ENCODE peak calls at places on chromosome 18, in seven cellular contexts. J, L, A, W, Z, F and P are unnamed samples.

GRCh38 chr18:78596794-78597193 is 382.8 kb upstream of the SALL3 start:
- DNase-seq in F (no peak), W (no peak), A (no peak), L (no peak), Z (no peak), J (no peak), P (no peak)

GRCh38 chr18:41965856-41966255 is 10.8 kb downstream of the PIK3C3 start:
- DNase-seq in L (no peak), J (no peak), Z (no peak), W (no peak), F (no peak), A (no peak), P (no peak)

GRCh38 chr18:57527479-57528237 is 58.8 kb downstream of the FECH start:
- DNase-seq in A (no peak), W (no peak), F (peak), Z (peak), J (no peak), L (no peak), P (no peak)

GRCh38 chr18:66571845-66572244 is 32.0 kb downstream of the CDH19 start:
- DNase-seq in L (no peak), J (no peak), Z (no peak), A (no peak), W (no peak), F (no peak), P (no peak)

GRCh38 chr18:59988098-59988706 is 88.4 kb downstream of the PMAIP1 start:
- DNase-seq in L (no peak), J (peak), A (no peak), F (peak), W (no peak), Z (peak), P (no peak)

GRCh38 chr18:75279381-75279780 is 68.8 kb downstream of the TSHZ1 start:
- DNase-seq in J (no peak), L (no peak), Z (no peak), F (no peak), A (peak), W (no peak), P (no peak)

GRCh38 chr18:28404721-28405120 is 227.8 kb upstream of the CDH2 start:
- DNase-seq in Z (no peak), A (no peak), W (no peak), J (no peak), L (no peak), F (no peak), P (no peak)

GRCh38 chr18:57768557-57769326 is 34.4 kb downstream of the ATP8B1 start:
- DNase-seq in F (no peak), J (no peak), A (no peak), W (no peak), Z (no peak), L (no peak), P (no peak)

GRCh38 chr18:35089918-35090550 is 48.8 kb downstream of the MAPRE2 start:
- DNase-seq in A (no peak), J (no peak), L (no peak), F (no peak), Z (no peak), W (no peak), P (no peak)

GRCh38 chr18:55256568-55257289 is 297.5 kb upstream of the CCDC68 start:
- DNase-seq in Z (no peak), A (no peak), F (no peak), L (no peak), W (no peak), J (no peak), P (no peak)

GRCh38 chr18:43571078-43571689 is 293.9 kb upstream of the SYT4 start:
- DNase-seq in Z (peak), A (peak), F (peak), W (no peak), J (peak), L (no peak), P (no peak)

GRCh38 chr18:13465476-13465875 is 246.9 kb downstream of the LDLRAD4 start:
- DNase-seq in J (no peak), Z (no peak), A (no peak), F (no peak), W (no peak), L (no peak), P (no peak)

GRCh38 chr18:57561728-57562423 is 24.6 kb downstream of the FECH start:
- DNase-seq in F (peak), A (peak), L (no peak), W (peak), Z (peak), J (peak), P (no peak)

GRCh38 chr18:12253027-12253426 is 1.1 kb upstream of the CIDEA start:
- DNase-seq in Z (no peak), A (no peak), W (no peak), F (no peak), J (no peak), L (no peak), P (no peak)

GRCh38 chr18:74249181-74249968 is 42.4 kb downstream of the CYB5A start:
- DNase-seq in F (peak), A (no peak), Z (no peak), W (no peak), J (no peak), L (no peak), P (no peak)

GRCh38 chr18:51537487-51537886 is 340.0 kb upstream of the MEX3C start:
- DNase-seq in J (no peak), A (no peak), W (no peak), F (no peak), L (peak), Z (peak), P (no peak)

GRCh38 chr18:80233899-80234298 is 13.4 kb downstream of the PARD6G start:
- DNase-seq in L (no peak), W (no peak), J (no peak), Z (no peak), F (no peak), A (no peak), P (no peak)

GRCh38 chr18:58755304-58756010 is 84.2 kb downstream of the MALT1 start:
- DNase-seq in W (no peak), Z (no peak), F (no peak), J (no peak), L (no peak), A (no peak), P (no peak)

GRCh38 chr18:9362869-9363268 is 28.3 kb downstream of the TWSG1 start:
- DNase-seq in Z (no peak), A (no peak), W (no peak), J (no peak), F (no peak), L (no peak), P (no peak)

GRCh38 chr18:67517224-67517765 is 775 bp upstream of the DSEL start:
- DNase-seq in F (no peak), J (no peak), Z (no peak), A (no peak), W (no peak), L (no peak), P (no peak)

GRCh38 chr18:55405655-55406373 is 182.2 kb downstream of the TCF4 start:
- DNase-seq in J (peak), Z (peak), A (no peak), W (no peak), L (no peak), F (no peak), P (no peak)

GRCh38 chr18:48531082-48531403 is 7.8 kb upstream of the CTIF start:
- DNase-seq in J (no peak), A (no peak), F (no peak), W (no peak), Z (no peak), L (no peak), P (no peak)

GRCh38 chr18:48530399-48531081 is 8.3 kb upstream of the CTIF start:
- DNase-seq in W (no peak), F (no peak), L (no peak), A (no peak), Z (no peak), J (no peak), P (no peak)

GRCh38 chr18:48528861-48529260 is 10.0 kb upstream of the CTIF start:
- DNase-seq in W (no peak), L (no peak), F (no peak), A (no peak), J (no peak), Z (no peak), P (no peak)

GRCh38 chr18:48531979-48532378 is 6.9 kb upstream of the CTIF start:
- DNase-seq in J (no peak), F (no peak), A (no peak), Z (no peak), W (no peak), L (no peak), P (no peak)

GRCh38 chr18:48529796-48530195 is 9.0 kb upstream of the CTIF start:
- DNase-seq in F (no peak), J (no peak), Z (no peak), W (no peak), L (no peak), A (no peak), P (no peak)
- TF ChIP-seq TAF1 in F (no peak), J (no peak), Z (no peak), W (no peak), L (no peak), A (no peak), P (no peak)

DNA sequence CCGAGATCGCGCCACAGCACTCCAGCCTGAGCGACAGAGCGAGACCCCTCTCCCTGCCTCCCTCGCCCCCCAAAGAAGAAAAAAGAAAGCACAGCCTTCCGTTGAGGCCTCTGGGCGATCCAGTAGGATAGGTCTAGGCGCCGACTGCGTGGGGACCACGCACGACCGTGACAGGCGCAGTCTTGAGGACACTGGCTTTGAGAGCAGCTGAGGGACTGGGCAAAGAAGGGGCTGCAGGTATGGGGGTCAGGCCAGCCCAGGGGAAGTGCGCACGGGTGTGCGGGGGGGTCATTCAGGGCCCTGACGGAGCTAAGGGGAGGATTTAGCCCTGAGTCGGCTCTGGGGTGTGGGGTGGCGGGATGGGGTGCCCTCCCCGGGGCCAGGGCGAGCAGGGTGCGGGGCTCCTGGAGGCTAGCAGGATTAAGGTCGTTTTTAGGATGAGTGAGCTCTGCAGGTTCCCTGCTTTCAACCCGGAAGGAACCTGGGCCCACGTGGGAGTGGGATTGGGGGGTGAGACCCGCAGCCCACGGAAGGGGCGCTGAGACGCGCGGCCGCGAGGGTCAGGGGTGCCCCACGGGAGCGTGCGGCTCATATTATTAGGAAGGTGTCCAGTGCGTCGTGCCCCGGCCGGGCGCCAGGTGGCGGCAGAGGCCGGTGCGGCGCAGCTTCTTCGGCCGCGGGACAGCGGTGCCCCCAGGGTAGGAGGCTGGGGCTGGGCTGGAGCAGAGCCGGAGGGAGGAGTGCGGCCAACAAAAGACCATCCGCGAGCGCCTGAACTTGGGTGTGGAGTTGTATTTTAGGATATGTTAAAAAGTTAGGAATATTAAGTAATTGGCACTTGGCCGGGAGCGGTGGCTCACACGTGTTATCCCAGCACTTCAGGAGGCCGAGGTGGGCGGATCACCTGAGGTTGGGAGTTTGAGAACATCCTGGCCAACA is 20.5 kb upstream of the ZNF236 start:
- DNase-seq in J (peak), Z (peak), A (peak), W (peak), L (no peak), F (peak), P (peak)
- TF ChIP-seq POLR2AphosphoS5 in J (no peak), Z (no peak), A (no peak), W (no peak), L (no peak), F (no peak), P (no peak)

GRCh38 chr18:31658670-31659573 is 25.5 kb downstream of the B4GALT6 start:
- DNase-seq in J (no peak), W (no peak), L (peak), A (no peak), Z (no peak), F (no peak), P (no peak)
- TF ChIP-seq TAF1 in J (no peak), W (no peak), L (no peak), A (no peak), Z (no peak), F (no peak), P (no peak)

DNA sequence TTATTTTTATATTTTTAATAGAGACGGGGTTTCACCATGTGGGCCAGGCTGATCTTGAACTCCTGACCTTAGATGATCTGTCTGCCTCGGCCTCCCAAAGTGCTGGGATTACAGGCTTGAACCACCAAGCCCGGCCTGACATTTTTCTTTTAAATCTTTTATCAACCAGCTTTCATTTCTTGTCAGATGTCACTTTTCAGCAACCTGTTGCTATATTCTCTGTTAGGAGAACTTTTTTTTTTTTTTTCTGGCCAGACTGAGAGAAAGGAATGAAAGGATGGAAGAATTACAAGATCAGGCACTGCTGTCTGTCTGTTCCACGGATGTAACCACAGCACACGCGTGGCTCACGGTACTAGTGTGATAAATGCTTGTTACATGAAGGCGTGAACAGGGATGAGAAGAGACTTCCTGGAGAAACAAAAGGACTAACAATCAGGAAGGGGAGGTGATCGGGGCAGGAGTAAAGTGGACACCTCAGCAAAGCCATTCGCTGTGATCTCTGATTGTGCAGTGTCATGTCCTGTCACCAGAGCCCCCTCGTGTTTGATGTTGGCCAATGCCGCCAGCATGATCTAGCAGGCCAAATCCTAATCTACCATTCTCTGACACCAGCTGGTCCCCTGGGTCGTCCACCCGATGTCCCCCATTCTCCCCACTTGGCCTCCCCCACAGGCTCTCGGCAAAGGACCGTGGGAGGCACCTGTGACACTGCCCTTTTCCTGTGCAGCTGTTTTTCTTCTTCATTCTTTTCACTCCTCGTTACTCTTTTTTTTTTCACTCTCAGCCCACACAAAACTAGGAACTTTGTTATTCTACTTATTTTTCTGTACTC is 146.6 kb downstream of the TGIF1 start:
- DNase-seq in A (no peak), L (no peak), J (peak), W (peak), F (peak), Z (peak), P (no peak)
- TF ChIP-seq POLR2AphosphoS5 in A (no peak), L (no peak), J (peak), W (no peak), F (peak), Z (no peak), P (peak)

DNA sequence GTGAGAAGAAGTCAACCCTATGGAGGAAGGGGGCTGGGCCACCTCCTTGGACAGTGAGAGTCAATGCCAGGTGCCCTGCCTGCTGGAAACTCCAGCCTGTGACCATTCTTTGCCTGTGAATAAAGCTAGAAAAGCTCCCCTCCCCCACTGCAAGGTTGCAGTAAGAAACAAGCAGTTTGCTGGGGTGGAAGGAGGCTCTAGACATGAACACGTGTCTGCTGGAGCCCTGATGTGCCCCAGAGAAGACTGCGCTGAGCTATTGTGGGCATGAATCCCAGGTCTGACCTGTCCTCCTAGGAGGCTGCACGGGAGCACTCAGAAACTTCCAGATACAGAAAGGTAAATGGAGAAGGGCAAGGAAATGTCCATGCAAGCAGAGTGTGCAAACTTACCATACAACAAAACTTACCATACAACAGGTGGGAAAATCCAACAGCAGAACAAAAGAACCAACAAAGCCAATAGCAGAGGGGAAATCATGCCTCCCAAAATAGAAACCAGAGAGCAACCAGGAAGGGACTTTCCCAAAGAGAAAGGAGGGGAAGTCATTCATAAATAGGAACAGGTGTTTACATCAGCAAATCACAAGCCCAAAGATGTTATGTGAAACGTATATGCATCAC is 278.7 kb downstream of the BCL2 start:
- DNase-seq in F (no peak), J (no peak), A (no peak), W (no peak), L (peak), Z (no peak), P (no peak)
- TF ChIP-seq TAF1 in F (no peak), J (no peak), A (no peak), W (no peak), L (peak), Z (no peak), P (no peak)

GRCh38 chr18:46536215-46536874 is 120.7 kb downstream of the LOXHD1 start:
- DNase-seq in J (peak), F (no peak), W (no peak), L (no peak), Z (no peak), A (no peak), P (no peak)
- TF ChIP-seq POLR2AphosphoS5 in J (no peak), F (no peak), W (no peak), L (no peak), Z (no peak), A (no peak), P (no peak)